ENCODE peak calls at places on chromosomes 12 and 14, in eight cellular contexts. C is stimulated activated CD4-positive, alpha-beta T cell treated with anti-CD3 and anti-CD28 coated beads, Interleukin-1b, Interleukin-23, amount 100 ng/mL, for 24 hours; W is smooth muscle cell of the brain vasculature; F is COR-L47; I is dermis blood vessel endothelial cell; T is Calu3; G is activated CD8-positive, alpha-beta memory T cell treated with anti-CD3 and anti-CD28 coated beads, Interleukin-2, amount 50 U/mL, for 4 hours; E is IMR-90. J is an unnamed sample.

GRCh38 chr14:101071493-101071891 is 168.0 kb upstream of the RTL1 start:
- DNase-seq in C (no peak), W (no peak), F (no peak), I (no peak), T (no peak), G (no peak), E (no peak), J (no peak)

GRCh38 chr12:50058743-50059312 is 1.4 kb downstream of the ASIC1 start:
- DNase-seq in C (no peak), W (no peak), F (no peak), I (no peak), T (no peak), G (no peak), E (no peak), J (no peak)

GRCh38 chr14:32559595-32559994 is 230.5 kb downstream of the AKAP6 start:
- DNase-seq in C (no peak), W (no peak), F (no peak), I (no peak), T (no peak), G (no peak), E (no peak), J (no peak)

GRCh38 chr12:27812502-27812901 is 32.5 kb upstream of the MANSC4 start:
- DNase-seq in C (no peak), W (no peak), F (no peak), I (no peak), T (no peak), G (no peak), E (no peak), J (no peak)

GRCh38 chr12:71840226-71840847 is 778 bp downstream of the TBC1D15 start:
- DNase-seq in C (no peak), W (peak), F (no peak), I (peak), T (peak), G (no peak), E (peak), J (no peak)

GRCh38 chr12:102797513-102797912 is 119.5 kb downstream of the PAH start:
- DNase-seq in C (no peak), W (no peak), F (no peak), I (no peak), T (no peak), G (no peak), E (no peak), J (no peak)

GRCh38 chr12:100044266-100044665 is 59.5 kb upstream of the ANKS1B start:
- DNase-seq in C (no peak), W (no peak), F (no peak), I (no peak), T (no peak), G (no peak), E (no peak), J (no peak)

GRCh38 chr12:57727758-57728395 is 10.7 kb downstream of the AGAP2 start:
- DNase-seq in C (no peak), W (no peak), F (no peak), I (no peak), T (no peak), G (no peak), E (no peak), J (no peak)

GRCh38 chr14:59890676-59891075 is 20.1 kb upstream of the RTN1 start:
- DNase-seq in C (no peak), W (no peak), F (peak), I (no peak), T (no peak), G (no peak), E (no peak), J (no peak)

GRCh38 chr12:15863258-15863835 is 18.8 kb upstream of the STRAP start:
- DNase-seq in C (no peak), W (no peak), F (no peak), I (no peak), T (no peak), G (no peak), E (peak), J (no peak)

GRCh38 chr12:52310622-52311281 is 10.4 kb downstream of the KRT83 start:
- DNase-seq in C (no peak), W (no peak), F (no peak), I (no peak), T (no peak), G (no peak), E (peak), J (no peak)

GRCh38 chr12:120847392-120848157 is 56.6 kb downstream of the SPPL3 start:
- DNase-seq in C (no peak), W (no peak), F (no peak), I (no peak), T (no peak), G (no peak), E (no peak), J (no peak)

GRCh38 chr14:105126126-105126969 is 42.2 kb downstream of the JAG2 start:
- DNase-seq in C (no peak), W (no peak), F (no peak), I (no peak), T (no peak), G (no peak), E (no peak), J (no peak)

GRCh38 chr12:62001424-62001823 is 258.8 kb upstream of the USP15 start:
- DNase-seq in C (no peak), W (no peak), F (no peak), I (no peak), T (no peak), G (no peak), E (no peak), J (no peak)

GRCh38 chr14:91263329-91263728 is 18.8 kb upstream of the GPR68 start:
- DNase-seq in C (no peak), W (no peak), F (no peak), I (no peak), T (no peak), G (no peak), E (no peak), J (no peak)

GRCh38 chr12:54208591-54208990 is 19.8 kb upstream of the SMUG1 start:
- DNase-seq in C (no peak), W (no peak), F (no peak), I (no peak), T (no peak), G (no peak), E (no peak), J (no peak)

GRCh38 chr12:93122569-93123091 is 193.5 kb upstream of the EEA1 start:
- DNase-seq in C (no peak), W (no peak), F (no peak), I (no peak), T (peak), G (no peak), E (no peak), J (no peak)

GRCh38 chr12:94586589-94587259 is 63.6 kb downstream of the TMCC3 start:
- DNase-seq in C (no peak), W (no peak), F (no peak), I (peak), T (no peak), G (no peak), E (no peak), J (no peak)

GRCh38 chr12:82870825-82871377 is 184.2 kb downstream of the TMTC2 start:
- DNase-seq in C (no peak), W (no peak), F (no peak), I (no peak), T (no peak), G (no peak), E (no peak), J (no peak)

GRCh38 chr12:65881348-65881961 is 57.2 kb downstream of the HMGA2 start:
- DNase-seq in C (no peak), W (no peak), F (no peak), I (peak), T (no peak), G (no peak), E (peak), J (no peak)

GRCh38 chr12:26113853-26114719 is 10.8 kb downstream of the BHLHE41 start:
- DNase-seq in C (peak), W (peak), F (peak), I (peak), T (peak), G (peak), E (peak), J (peak)

GRCh38 chr12:51275088-51275487 is 4.9 kb upstream of the SMAGP start:
- DNase-seq in C (no peak), W (no peak), F (no peak), I (no peak), T (no peak), G (no peak), E (no peak), J (no peak)

GRCh38 chr12:107372229-107372658 is 278.9 kb upstream of the CRY1 start:
- DNase-seq in C (no peak), W (no peak), F (no peak), I (no peak), T (no peak), G (no peak), E (peak), J (no peak)

GRCh38 chr12:30926243-30927209 is at the start of gene TSPAN11:
- DNase-seq in C (no peak), W (no peak), F (no peak), I (peak), T (no peak), G (no peak), E (peak), J (no peak)

GRCh38 chr14:50064993-50065392 is 51.4 kb downstream of the VCPKMT start:
- DNase-seq in C (no peak), W (no peak), F (no peak), I (no peak), T (no peak), G (peak), E (no peak), J (no peak)

GRCh38 chr14:87187787-87188186 is 805.2 kb downstream of the GALC start:
- DNase-seq in C (no peak), W (no peak), F (no peak), I (no peak), T (no peak), G (no peak), E (no peak), J (no peak)

GRCh38 chr12:114408881-114409795 is 3.2 kb upstream of the TBX5 start:
- DNase-seq in C (no peak), W (no peak), F (no peak), I (peak), T (no peak), G (no peak), E (peak), J (no peak)

GRCh38 chr14:50830044-50830931 is 674 bp downstream of the NIN start:
- DNase-seq in C (peak), W (no peak), F (peak), I (peak), T (peak), G (peak), E (peak), J (peak)

GRCh38 chr12:47554046-47554653 is 151.7 kb downstream of the RPAP3 start:
- DNase-seq in C (no peak), W (no peak), F (no peak), I (no peak), T (no peak), G (no peak), E (no peak), J (no peak)

GRCh38 chr12:120971299-120972180 is 6.8 kb upstream of the HNF1A start:
- DNase-seq in C (no peak), W (peak), F (peak), I (peak), T (no peak), G (no peak), E (peak), J (no peak)

GRCh38 chr12:131714759-131715158 is 3.9 kb downstream of the SFSWAP start:
- DNase-seq in C (no peak), W (no peak), F (no peak), I (no peak), T (no peak), G (no peak), E (no peak), J (no peak)

GRCh38 chr12:49348781-49349180 is 2.1 kb downstream of the DNAJC22 start:
- DNase-seq in C (no peak), W (no peak), F (no peak), I (no peak), T (no peak), G (no peak), E (no peak), J (no peak)

GRCh38 chr12:104740668-104741067 is 217.4 kb downstream of the SLC41A2 start:
- DNase-seq in C (no peak), W (no peak), F (no peak), I (no peak), T (no peak), G (no peak), E (no peak), J (no peak)